ENCODE peak calls at places on chromosome 2, in four cellular contexts. W is germinal center, Q is RCC 7860, D is iPS-NIHi11. O is an unnamed sample.

GRCh38 chr2:220104871-220105351 is 477.5 kb downstream of the SLC4A3 start:
- DNase-seq in W (no peak), D (peak), Q (peak), O (no peak)

GRCh38 chr2:46866770-46867246 is 48.8 kb downstream of the MCFD2 start:
- DNase-seq in Q (no peak), W (no peak), D (no peak), O (no peak)

GRCh38 chr2:169828141-169828811 is 1.0 kb downstream of the UBR3 start:
- DNase-seq in D (peak), Q (peak), W (peak), O (peak)

GRCh38 chr2:236399409-236399808 is 135.2 kb upstream of the ASB18 start:
- DNase-seq in Q (no peak), W (no peak), D (no peak), O (no peak)

GRCh38 chr2:64551851-64552250 is 27.7 kb downstream of the AFTPH start:
- DNase-seq in W (no peak), D (no peak), Q (no peak), O (no peak)

GRCh38 chr2:133434962-133435668 is 133.1 kb downstream of the NCKAP5 start:
- DNase-seq in W (no peak), D (no peak), Q (peak), O (no peak)

GRCh38 chr2:3823748-3824147 is 120.4 kb downstream of the DCDC2C start:
- DNase-seq in Q (no peak), D (no peak), W (no peak), O (no peak)

GRCh38 chr2:130366720-130367119 is 10.9 kb downstream of the PTPN18 start:
- DNase-seq in Q (no peak), W (no peak), D (no peak), O (no peak)

GRCh38 chr2:98507940-98508689 is 63.5 kb downstream of the INPP4A start:
- DNase-seq in D (no peak), Q (no peak), W (no peak), O (no peak)

GRCh38 chr2:1436369-1436768 is 23.1 kb downstream of the TPO start:
- DNase-seq in D (no peak), W (no peak), Q (no peak), O (no peak)

GRCh38 chr2:217291259-217291658 is 431.4 kb upstream of the TNP1 start:
- DNase-seq in D (no peak), W (no peak), Q (peak), O (no peak)

GRCh38 chr2:1754046-1754445 is 9.7 kb upstream of the PXDN start:
- DNase-seq in Q (no peak), W (no peak), D (no peak), O (no peak)

GRCh38 chr2:234061624-234062257 is 11.2 kb downstream of the SPP2 start:
- DNase-seq in Q (no peak), W (no peak), D (no peak), O (no peak)

GRCh38 chr2:154392256-154392655 is 306.2 kb upstream of the KCNJ3 start:
- DNase-seq in W (no peak), Q (no peak), D (no peak), O (no peak)

GRCh38 chr2:45285791-45286390 is 276.6 kb upstream of the SIX2 start:
- DNase-seq in D (no peak), Q (no peak), W (no peak), O (no peak)

GRCh38 chr2:227826019-227826521 is 12.4 kb downstream of the CCL20 start:
- DNase-seq in D (no peak), Q (no peak), W (no peak), O (no peak)

GRCh38 chr2:100731535-100731981 is 88.4 kb upstream of the NPAS2 start:
- DNase-seq in Q (peak), D (no peak), W (no peak), O (no peak)

GRCh38 chr2:98533547-98533946 is 74.8 kb downstream of the COA5 start:
- DNase-seq in Q (no peak), D (no peak), W (no peak), O (no peak)